ENCODE peak calls at places on chromosome 2, in five cellular contexts. Q is fibroblast of lung; H is HCT116; V is CD8-positive, alpha-beta T cell; K is iPS DF 6.9. X is an unnamed sample. For H3K36me3, the result is how much of the 10 kb centered on the place peaks cover.

GRCh38 chr2:232875256-232876070 is 5.4 kb downstream of the SNORC start:
- DNase-seq in K (no peak), Q (no peak), H (no peak), V (no peak), X (no peak)

GRCh38 chr2:121596221-121597080 is 52.8 kb downstream of the CLASP1 start:
- DNase-seq in Q (peak), K (no peak), H (peak), V (no peak), X (no peak)

GRCh38 chr2:38720613-38721241 is 30.4 kb downstream of the SRSF7 start:
- DNase-seq in V (no peak), H (no peak), K (no peak), Q (peak), X (no peak)

GRCh38 chr2:126900646-126901319 is 2.1 kb downstream of the TEX51 start:
- DNase-seq in Q (no peak), H (no peak), V (no peak), K (no peak), X (no peak)

GRCh38 chr2:222707689-222708273 is 36.3 kb downstream of the MOGAT1 start:
- DNase-seq in H (no peak), K (no peak), V (no peak), Q (peak), X (no peak)

GRCh38 chr2:71963295-71963694 is 184.4 kb downstream of the CYP26B1 start:
- DNase-seq in K (no peak), H (no peak), V (no peak), Q (peak), X (no peak)

GRCh38 chr2:197360744-197361156 is 50.2 kb upstream of the ANKRD44 start:
- DNase-seq in V (no peak), K (no peak), Q (peak), H (no peak), X (no peak)

GRCh38 chr2:20578895-20579825 is 71.7 kb downstream of the HS1BP3 start:
- DNase-seq in Q (peak), V (no peak), K (no peak), H (peak), X (no peak)

GRCh38 chr2:46909771-46910419 is 5.7 kb downstream of the MCFD2 start:
- DNase-seq in Q (peak), V (no peak), H (peak), K (no peak), X (no peak)

GRCh38 chr2:46915811-46916630 is 415 bp upstream of the MCFD2 start:
- DNase-seq in H (peak), Q (peak), V (peak), K (peak), X (peak)

GRCh38 chr2:46915281-46915810 is at the start of gene MCFD2:
- DNase-seq in V (no peak), Q (no peak), H (no peak), K (no peak), X (no peak)

GRCh38 chr2:46914578-46915230 is 902 bp downstream of the MCFD2 start:
- DNase-seq in V (no peak), H (no peak), K (no peak), Q (no peak), X (no peak)

GRCh38 chr2:46913471-46914381 is 1.9 kb downstream of the MCFD2 start:
- DNase-seq in H (peak), V (no peak), K (no peak), Q (peak), X (no peak)
- H3K4me3 ChIP-seq in H (peak), V (no peak), K (no peak), Q (peak), X (peak)

GRCh38 chr2:237486819-237487448 is at the start of gene MLPH:
- DNase-seq in H (no peak), Q (peak), V (no peak), K (no peak), X (no peak)
- H3K27ac ChIP-seq in H (peak), Q (no peak), V (no peak), K (no peak), X (no peak)

DNA sequence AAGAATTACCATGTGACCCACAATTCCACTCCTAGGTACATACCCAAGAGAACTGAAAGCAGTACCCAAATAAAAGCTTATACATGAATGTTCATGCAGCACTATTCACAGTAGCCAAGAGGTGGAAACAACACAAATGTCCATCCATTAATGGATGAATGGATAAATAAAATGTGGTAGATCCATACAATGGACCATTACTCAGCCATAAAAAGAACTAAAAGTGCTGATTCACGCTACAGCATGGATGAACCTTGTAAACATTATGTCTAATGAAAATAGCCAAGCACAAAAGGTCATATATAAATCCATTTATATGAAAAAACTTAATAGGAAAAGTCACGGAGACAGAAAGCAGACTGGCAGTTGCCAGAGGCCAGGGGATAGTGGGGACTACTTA is 23.6 kb upstream of the ZFP36L2 start:
- DNase-seq in K (no peak), Q (no peak), H (no peak), V (no peak), X (no peak)
- H3K36me3 ChIP-seq in K (under half), Q (under half), H (under half), V (under half), X (under half)

GRCh38 chr2:66575625-66576371 is 140.9 kb downstream of the MEIS1 start:
- DNase-seq in V (no peak), K (no peak), H (no peak), Q (peak), X (no peak)

GRCh38 chr2:66574701-66575624 is 140.0 kb downstream of the MEIS1 start:
- DNase-seq in V (no peak), H (no peak), K (no peak), Q (peak), X (no peak)

GRCh38 chr2:66577331-66578041 is 142.6 kb downstream of the MEIS1 start:
- DNase-seq in K (no peak), H (no peak), V (no peak), Q (no peak), X (no peak)

GRCh38 chr2:66578067-66578852 is 143.3 kb downstream of the MEIS1 start:
- DNase-seq in H (no peak), Q (no peak), K (no peak), V (no peak), X (no peak)

DNA sequence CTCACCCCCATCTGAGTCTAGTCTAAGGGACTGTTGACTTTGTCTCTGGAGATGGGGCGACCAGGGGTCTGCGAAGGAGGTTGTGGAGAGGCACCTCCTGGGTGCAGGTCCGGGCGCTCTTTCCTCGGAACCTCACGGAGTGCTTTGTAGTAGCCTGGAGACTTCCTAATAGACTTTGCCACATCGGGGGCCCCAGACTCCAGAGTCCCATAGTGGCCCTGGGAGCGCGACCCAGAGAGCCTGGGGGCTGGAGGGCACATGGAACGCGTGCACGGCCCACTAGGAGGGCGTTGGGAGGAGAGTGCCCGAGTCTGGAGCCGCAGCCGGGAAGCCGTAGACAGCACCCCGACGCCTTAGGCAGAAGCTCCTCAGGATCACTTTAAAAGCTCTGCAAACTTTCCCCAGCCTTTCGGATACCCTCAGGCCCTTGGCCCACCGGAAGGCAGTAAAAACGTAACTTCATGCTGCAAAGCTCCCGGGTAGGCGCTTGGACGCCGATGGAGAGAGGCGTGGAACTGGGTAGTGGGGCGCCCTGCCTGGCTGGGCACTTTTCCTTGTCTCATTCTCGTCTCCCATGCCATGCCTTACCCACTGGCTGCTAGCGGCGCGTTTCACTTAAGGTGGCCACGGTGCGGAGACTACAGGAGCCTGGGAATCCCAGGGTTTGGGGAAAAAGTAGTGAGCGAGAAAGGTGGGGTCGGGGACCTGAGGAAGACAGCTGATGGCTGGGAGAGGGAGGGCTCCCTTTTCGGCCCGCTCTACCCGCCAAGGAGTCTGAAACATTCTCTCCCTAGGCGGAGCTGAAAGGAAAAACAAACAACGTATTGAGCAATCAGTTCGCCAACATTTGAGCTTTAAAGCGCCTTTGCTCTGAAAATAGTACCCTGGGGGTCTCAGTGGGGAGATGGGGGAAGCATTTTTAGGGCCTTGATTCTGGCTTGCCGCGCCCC is 141.7 kb downstream of the MEIS1 start:
- DNase-seq in H (no peak), K (no peak), V (no peak), Q (peak), X (no peak)
- H3K4me3 ChIP-seq in H (no peak), K (peak), V (no peak), Q (peak), X (no peak)

X was measured in CD8-positive, alpha-beta memory T cell.